ENCODE peak calls at places on chromosome 9, in nine cellular contexts. G, J, M, B, P, X, O, Q and L are unnamed samples.

GRCh38 chr9:80090317-80090716 is 518.6 kb downstream of the TLE4 start:
- DNase-seq in G (no peak), J (no peak), M (no peak), B (no peak), P (no peak), X (no peak), O (no peak), Q (no peak), L (no peak)

GRCh38 chr9:122904466-122904822 is 715 bp downstream of the RC3H2 start:
- DNase-seq in G (peak), J (peak), M (peak), B (peak), P (peak), X (peak), O (peak), Q (peak), L (no peak)

GRCh38 chr9:113620016-113620376 is 156.5 kb downstream of the RGS3 start:
- DNase-seq in G (no peak), J (no peak), M (no peak), B (no peak), P (no peak), X (no peak), O (no peak), Q (no peak), L (no peak)

GRCh38 chr9:93672622-93673270 is 96.4 kb downstream of the PHF2 start:
- DNase-seq in G (no peak), J (no peak), M (no peak), B (no peak), P (peak), X (no peak), O (peak), Q (no peak), L (no peak)

GRCh38 chr9:20630241-20630943 is 8.1 kb upstream of the MLLT3 start:
- DNase-seq in G (no peak), J (no peak), M (no peak), B (no peak), P (no peak), X (peak), O (no peak), Q (no peak), L (no peak)

GRCh38 chr9:135887585-135888050 is 19.7 kb downstream of the CAMSAP1 start:
- DNase-seq in G (no peak), J (no peak), M (peak), B (no peak), P (peak), X (no peak), O (peak), Q (no peak), L (no peak)

GRCh38 chr9:95771556-95772280 is 103.8 kb upstream of the ERCC6L2 start:
- DNase-seq in G (peak), J (no peak), M (no peak), B (peak), P (no peak), X (peak), O (no peak), Q (no peak), L (peak)

GRCh38 chr9:127395491-127396252 is 1.3 kb upstream of the SLC2A8 start:
- DNase-seq in G (no peak), J (no peak), M (no peak), B (no peak), P (no peak), X (no peak), O (no peak), Q (no peak), L (no peak)

GRCh38 chr9:33510264-33511183 is 13.5 kb upstream of the ANKRD18B start:
- DNase-seq in G (peak), J (peak), M (peak), B (peak), P (peak), X (peak), O (peak), Q (peak), L (peak)

GRCh38 chr9:87725900-87726709 is at the start of gene CTSL:
- DNase-seq in G (peak), J (no peak), M (peak), B (peak), P (peak), X (peak), O (peak), Q (peak), L (peak)

GRCh38 chr9:134434896-134435506 is 108.7 kb downstream of the RXRA start:
- DNase-seq in G (peak), J (peak), M (peak), B (peak), P (no peak), X (peak), O (no peak), Q (peak), L (peak)

GRCh38 chr9:88198346-88198807 is 60.1 kb upstream of the SPATA31C2 start:
- DNase-seq in G (peak), J (no peak), M (no peak), B (peak), P (no peak), X (no peak), O (no peak), Q (no peak), L (no peak)

GRCh38 chr9:6911901-6912650 is 154.3 kb downstream of the KDM4C start:
- DNase-seq in G (no peak), J (no peak), M (no peak), B (no peak), P (no peak), X (no peak), O (no peak), Q (no peak), L (no peak)

GRCh38 chr9:134252084-134252830 is 74.0 kb upstream of the RXRA start:
- DNase-seq in G (no peak), J (no peak), M (no peak), B (no peak), P (no peak), X (no peak), O (no peak), Q (no peak), L (no peak)

GRCh38 chr9:125141251-125141650 is 2.1 kb downstream of the SCAI start:
- DNase-seq in G (peak), J (no peak), M (no peak), B (peak), P (no peak), X (no peak), O (no peak), Q (no peak), L (no peak)

GRCh38 chr9:93653762-93654161 is 77.4 kb downstream of the PHF2 start:
- DNase-seq in G (no peak), J (no peak), M (no peak), B (no peak), P (peak), X (no peak), O (no peak), Q (peak), L (no peak)

GRCh38 chr9:129609486-129610192 is 11.3 kb downstream of the C9orf50 start:
- DNase-seq in G (peak), J (no peak), M (peak), B (peak), P (peak), X (peak), O (peak), Q (peak), L (peak)

GRCh38 chr9:133485531-133486260 is 6.8 kb upstream of the SLC2A6 start:
- DNase-seq in G (no peak), J (peak), M (peak), B (no peak), P (peak), X (no peak), O (no peak), Q (peak), L (no peak)

GRCh38 chr9:72256912-72257311 is 107.7 kb downstream of the GDA start:
- DNase-seq in G (no peak), J (no peak), M (no peak), B (no peak), P (no peak), X (peak), O (no peak), Q (no peak), L (no peak)

GRCh38 chr9:81565144-81565543 is 124.2 kb downstream of the TLE1 start:
- DNase-seq in G (no peak), J (no peak), M (no peak), B (no peak), P (no peak), X (peak), O (no peak), Q (no peak), L (no peak)

GRCh38 chr9:121824651-121825480 is 173.4 kb downstream of the DAB2IP start:
- DNase-seq in G (no peak), J (peak), M (no peak), B (no peak), P (no peak), X (peak), O (peak), Q (no peak), L (peak)

GRCh38 chr9:134925011-134925511 is 7.3 kb upstream of the FCN1 start:
- DNase-seq in G (no peak), J (peak), M (no peak), B (no peak), P (no peak), X (no peak), O (no peak), Q (no peak), L (no peak)

GRCh38 chr9:119634036-119634435 is 264.8 kb upstream of the BRINP1 start:
- DNase-seq in G (no peak), J (no peak), M (no peak), B (no peak), P (no peak), X (peak), O (no peak), Q (no peak), L (no peak)

GRCh38 chr9:36213387-36213786 is 22.7 kb downstream of the CLTA start:
- DNase-seq in G (no peak), J (no peak), M (no peak), B (no peak), P (no peak), X (no peak), O (no peak), Q (no peak), L (no peak)

GRCh38 chr9:111965566-111966019 is 69.0 kb downstream of the UGCG start:
- DNase-seq in G (peak), J (no peak), M (no peak), B (peak), P (peak), X (no peak), O (no peak), Q (no peak), L (no peak)

GRCh38 chr9:127942152-127943010 is 4.7 kb upstream of the DPM2 start:
- DNase-seq in G (peak), J (peak), M (peak), B (peak), P (peak), X (peak), O (peak), Q (peak), L (no peak)

GRCh38 chr9:118612201-118612600 is 757.0 kb downstream of the BRINP1 start:
- DNase-seq in G (no peak), J (no peak), M (no peak), B (no peak), P (no peak), X (no peak), O (no peak), Q (no peak), L (no peak)

GRCh38 chr9:112041536-112042243 is 133.4 kb downstream of the SUSD1 start:
- DNase-seq in G (peak), J (no peak), M (no peak), B (peak), P (peak), X (no peak), O (no peak), Q (no peak), L (no peak)

GRCh38 chr9:122446819-122447484 is 30.8 kb downstream of the OR1J1 start:
- DNase-seq in G (peak), J (no peak), M (no peak), B (peak), P (no peak), X (no peak), O (no peak), Q (no peak), L (no peak)

GRCh38 chr9:134439368-134439784 is 113.1 kb downstream of the RXRA start:
- DNase-seq in G (no peak), J (no peak), M (no peak), B (no peak), P (no peak), X (no peak), O (no peak), Q (no peak), L (no peak)